ENCODE peak calls at places on chromosomes 11 and 22, in six cellular contexts. One of them, this sample, is unnamed.

GRCh38 chr11:60847906-60848305 is 6.0 kb downstream of the CCDC86 start:
- DNase-seq in left cardiac atrium: no peak
- DNase-seq in activated naive CD8-positive, alpha-beta T cell treated with anti-CD3 and anti-CD28 coated beads, Interleukin-2, amount 50 U/mL, for 24 hours: no peak
- DNase-seq in CD8-positive, alpha-beta T cell: no peak
- DNase-seq in anterior cingulate cortex: no peak
- DNase-seq in foreskin melanocyte: no peak
- DNase-seq in this sample: no peak

GRCh38 chr11:131281316-131281715 is 89.1 kb upstream of the NTM start:
- DNase-seq in activated naive CD8-positive, alpha-beta T cell treated with anti-CD3 and anti-CD28 coated beads, Interleukin-2, amount 50 U/mL, for 24 hours: no peak
- DNase-seq in left cardiac atrium: no peak
- DNase-seq in anterior cingulate cortex: no peak
- DNase-seq in CD8-positive, alpha-beta T cell: no peak
- DNase-seq in foreskin melanocyte: no peak
- DNase-seq in this sample: no peak

GRCh38 chr22:27881404-27881803 is 37.7 kb downstream of the PITPNB start:
- DNase-seq in activated naive CD8-positive, alpha-beta T cell treated with anti-CD3 and anti-CD28 coated beads, Interleukin-2, amount 50 U/mL, for 24 hours: no peak
- DNase-seq in foreskin melanocyte: peak; percentile 71
- DNase-seq in anterior cingulate cortex: peak; percentile 45
- DNase-seq in left cardiac atrium: no peak
- DNase-seq in CD8-positive, alpha-beta T cell: no peak
- DNase-seq in this sample: no peak

GRCh38 chr11:16402654-16403447 is 46.5 kb upstream of the SOX6 start:
- DNase-seq in activated naive CD8-positive, alpha-beta T cell treated with anti-CD3 and anti-CD28 coated beads, Interleukin-2, amount 50 U/mL, for 24 hours: no peak
- DNase-seq in foreskin melanocyte: peak; percentile 96
- DNase-seq in anterior cingulate cortex: no peak
- DNase-seq in CD8-positive, alpha-beta T cell: no peak
- DNase-seq in left cardiac atrium: no peak
- DNase-seq in this sample: no peak

GRCh38 chr11:93887111-93887510 is 36.7 kb upstream of the VSTM5 start:
- DNase-seq in activated naive CD8-positive, alpha-beta T cell treated with anti-CD3 and anti-CD28 coated beads, Interleukin-2, amount 50 U/mL, for 24 hours: no peak
- DNase-seq in foreskin melanocyte: no peak
- DNase-seq in left cardiac atrium: no peak
- DNase-seq in CD8-positive, alpha-beta T cell: no peak
- DNase-seq in anterior cingulate cortex: no peak
- DNase-seq in this sample: no peak

GRCh38 chr11:13183094-13183825 is 94.3 kb upstream of the BMAL1 start:
- DNase-seq in activated naive CD8-positive, alpha-beta T cell treated with anti-CD3 and anti-CD28 coated beads, Interleukin-2, amount 50 U/mL, for 24 hours: no peak
- DNase-seq in anterior cingulate cortex: no peak
- DNase-seq in left cardiac atrium: no peak
- DNase-seq in CD8-positive, alpha-beta T cell: no peak
- DNase-seq in foreskin melanocyte: no peak
- DNase-seq in this sample: no peak

GRCh38 chr22:37020192-37020479 is 594 bp downstream of the MPST start:
- DNase-seq in left cardiac atrium: no peak
- DNase-seq in CD8-positive, alpha-beta T cell: no peak
- DNase-seq in foreskin melanocyte: peak; percentile 32
- DNase-seq in anterior cingulate cortex: peak; percentile 63
- DNase-seq in activated naive CD8-positive, alpha-beta T cell treated with anti-CD3 and anti-CD28 coated beads, Interleukin-2, amount 50 U/mL, for 24 hours: no peak
- DNase-seq in this sample: no peak

GRCh38 chr11:123654566-123655081 is at the start of gene SCN3B:
- DNase-seq in activated naive CD8-positive, alpha-beta T cell treated with anti-CD3 and anti-CD28 coated beads, Interleukin-2, amount 50 U/mL, for 24 hours: peak; percentile 11
- DNase-seq in anterior cingulate cortex: peak; percentile 68
- DNase-seq in left cardiac atrium: peak; percentile 79
- DNase-seq in CD8-positive, alpha-beta T cell: no peak
- DNase-seq in foreskin melanocyte: peak; percentile 22
- DNase-seq in this sample: no peak

GRCh38 chr22:49535527-49536125 is 292.0 kb downstream of the BRD1 start:
- DNase-seq in foreskin melanocyte: no peak
- DNase-seq in left cardiac atrium: no peak
- DNase-seq in anterior cingulate cortex: no peak
- DNase-seq in CD8-positive, alpha-beta T cell: no peak
- DNase-seq in activated naive CD8-positive, alpha-beta T cell treated with anti-CD3 and anti-CD28 coated beads, Interleukin-2, amount 50 U/mL, for 24 hours: no peak
- DNase-seq in this sample: no peak

GRCh38 chr11:67238894-67239794 is 27.1 kb upstream of the GRK2 start:
- DNase-seq in activated naive CD8-positive, alpha-beta T cell treated with anti-CD3 and anti-CD28 coated beads, Interleukin-2, amount 50 U/mL, for 24 hours: no peak
- DNase-seq in foreskin melanocyte: no peak
- DNase-seq in CD8-positive, alpha-beta T cell: no peak
- DNase-seq in left cardiac atrium: no peak
- DNase-seq in anterior cingulate cortex: peak; percentile 43
- DNase-seq in this sample: no peak

GRCh38 chr11:9577551-9577950 is 4.1 kb downstream of the WEE1 start:
- DNase-seq in activated naive CD8-positive, alpha-beta T cell treated with anti-CD3 and anti-CD28 coated beads, Interleukin-2, amount 50 U/mL, for 24 hours: no peak
- DNase-seq in CD8-positive, alpha-beta T cell: no peak
- DNase-seq in left cardiac atrium: no peak
- DNase-seq in foreskin melanocyte: no peak
- DNase-seq in anterior cingulate cortex: no peak
- DNase-seq in this sample: no peak

GRCh38 chr11:111064118-111064517 is 181.4 kb upstream of the POU2AF2 start:
- DNase-seq in foreskin melanocyte: no peak
- DNase-seq in CD8-positive, alpha-beta T cell: no peak
- DNase-seq in activated naive CD8-positive, alpha-beta T cell treated with anti-CD3 and anti-CD28 coated beads, Interleukin-2, amount 50 U/mL, for 24 hours: no peak
- DNase-seq in anterior cingulate cortex: no peak
- DNase-seq in left cardiac atrium: no peak
- DNase-seq in this sample: no peak

GRCh38 chr11:62595124-62595523 is 3.8 kb upstream of the TUT1 start:
- DNase-seq in foreskin melanocyte: no peak
- DNase-seq in anterior cingulate cortex: no peak
- DNase-seq in CD8-positive, alpha-beta T cell: no peak
- DNase-seq in activated naive CD8-positive, alpha-beta T cell treated with anti-CD3 and anti-CD28 coated beads, Interleukin-2, amount 50 U/mL, for 24 hours: no peak
- DNase-seq in left cardiac atrium: no peak
- DNase-seq in this sample: no peak

GRCh38 chr22:38870312-38870741 is 1.7 kb downstream of the CBX6 start:
- DNase-seq in left cardiac atrium: peak; percentile 94
- DNase-seq in anterior cingulate cortex: peak; percentile 51
- DNase-seq in CD8-positive, alpha-beta T cell: peak; percentile 88
- DNase-seq in foreskin melanocyte: peak; percentile 67
- DNase-seq in activated naive CD8-positive, alpha-beta T cell treated with anti-CD3 and anti-CD28 coated beads, Interleukin-2, amount 50 U/mL, for 24 hours: peak; percentile 93
- DNase-seq in this sample: peak; percentile 52

GRCh38 chr11:131661137-131661536 is 290.7 kb downstream of the NTM start:
- DNase-seq in CD8-positive, alpha-beta T cell: no peak
- DNase-seq in left cardiac atrium: no peak
- DNase-seq in anterior cingulate cortex: no peak
- DNase-seq in foreskin melanocyte: no peak
- DNase-seq in activated naive CD8-positive, alpha-beta T cell treated with anti-CD3 and anti-CD28 coated beads, Interleukin-2, amount 50 U/mL, for 24 hours: no peak
- DNase-seq in this sample: no peak

GRCh38 chr11:123173040-123173855 is 21.8 kb downstream of the CLMP start:
- DNase-seq in activated naive CD8-positive, alpha-beta T cell treated with anti-CD3 and anti-CD28 coated beads, Interleukin-2, amount 50 U/mL, for 24 hours: no peak
- DNase-seq in foreskin melanocyte: no peak
- DNase-seq in anterior cingulate cortex: no peak
- DNase-seq in CD8-positive, alpha-beta T cell: no peak
- DNase-seq in left cardiac atrium: no peak
- DNase-seq in this sample: no peak

GRCh38 chr11:47778878-47779483 is 11.8 kb upstream of the FNBP4 start:
- DNase-seq in anterior cingulate cortex: no peak
- DNase-seq in activated naive CD8-positive, alpha-beta T cell treated with anti-CD3 and anti-CD28 coated beads, Interleukin-2, amount 50 U/mL, for 24 hours: no peak
- DNase-seq in CD8-positive, alpha-beta T cell: no peak
- DNase-seq in foreskin melanocyte: no peak
- DNase-seq in left cardiac atrium: no peak
- DNase-seq in this sample: no peak

GRCh38 chr11:47215366-47215925 is 672 bp downstream of the DDB2 start:
- DNase-seq in left cardiac atrium: no peak
- DNase-seq in CD8-positive, alpha-beta T cell: no peak
- DNase-seq in foreskin melanocyte: peak; percentile 22
- DNase-seq in anterior cingulate cortex: no peak
- DNase-seq in activated naive CD8-positive, alpha-beta T cell treated with anti-CD3 and anti-CD28 coated beads, Interleukin-2, amount 50 U/mL, for 24 hours: no peak
- DNase-seq in this sample: no peak

GRCh38 chr11:65436412-65437032 is 13.9 kb downstream of the NEAT1 start:
- DNase-seq in activated naive CD8-positive, alpha-beta T cell treated with anti-CD3 and anti-CD28 coated beads, Interleukin-2, amount 50 U/mL, for 24 hours: no peak
- DNase-seq in CD8-positive, alpha-beta T cell: no peak
- DNase-seq in anterior cingulate cortex: no peak
- DNase-seq in foreskin melanocyte: no peak
- DNase-seq in left cardiac atrium: peak; percentile 30
- DNase-seq in this sample: no peak

GRCh38 chr22:49576241-49577141 is 251.2 kb downstream of the BRD1 start:
- DNase-seq in CD8-positive, alpha-beta T cell: no peak
- DNase-seq in anterior cingulate cortex: no peak
- DNase-seq in left cardiac atrium: no peak
- DNase-seq in foreskin melanocyte: no peak
- DNase-seq in activated naive CD8-positive, alpha-beta T cell treated with anti-CD3 and anti-CD28 coated beads, Interleukin-2, amount 50 U/mL, for 24 hours: no peak
- DNase-seq in this sample: no peak

GRCh38 chr22:49641770-49642313 is 185.8 kb downstream of the BRD1 start:
- DNase-seq in anterior cingulate cortex: no peak
- DNase-seq in activated naive CD8-positive, alpha-beta T cell treated with anti-CD3 and anti-CD28 coated beads, Interleukin-2, amount 50 U/mL, for 24 hours: no peak
- DNase-seq in left cardiac atrium: no peak
- DNase-seq in foreskin melanocyte: no peak
- DNase-seq in CD8-positive, alpha-beta T cell: no peak
- DNase-seq in this sample: no peak

This sample was measured in GM18507.